ENCODE peak calls at places on chromosome 20, in five cellular contexts. G, Z, P, F and Q are unnamed samples.

GRCh38 chr20:48846516-48847492 is 19.0 kb upstream of the PREX1 start:
- DNase-seq in G (no peak), Z (peak), P (peak), F (no peak), Q (peak)

GRCh38 chr20:60117040-60117439 is 158.8 kb downstream of the CDH26 start:
- DNase-seq in G (no peak), Z (no peak), P (no peak), F (no peak), Q (no peak)

GRCh38 chr20:33305591-33306057 is 22.6 kb downstream of the BPIFB1 start:
- DNase-seq in G (no peak), Z (no peak), P (no peak), F (no peak), Q (no peak)

GRCh38 chr20:48459729-48460395 is 367.9 kb downstream of the PREX1 start:
- DNase-seq in G (no peak), Z (no peak), P (no peak), F (no peak), Q (no peak)

GRCh38 chr20:57659789-57660509 is 39.7 kb upstream of the ZBP1 start:
- DNase-seq in G (peak), Z (no peak), P (no peak), F (peak), Q (no peak)

GRCh38 chr20:31856516-31856915 is 11.1 kb upstream of the FOXS1 start:
- DNase-seq in G (no peak), Z (no peak), P (no peak), F (no peak), Q (no peak)

GRCh38 chr20:36121981-36122930 is 32.3 kb upstream of the EPB41L1 start:
- DNase-seq in G (peak), Z (no peak), P (no peak), F (no peak), Q (no peak)

GRCh38 chr20:38217791-38218565 is 42.6 kb downstream of the KIAA1755 start:
- DNase-seq in G (no peak), Z (no peak), P (no peak), F (no peak), Q (no peak)

GRCh38 chr20:58139849-58140786 is 88.3 kb downstream of the ANKRD60 start:
- DNase-seq in G (peak), Z (no peak), P (no peak), F (no peak), Q (no peak)

GRCh38 chr20:23625236-23625964 is 12.4 kb downstream of the CST3 start:
- DNase-seq in G (no peak), Z (no peak), P (no peak), F (no peak), Q (no peak)

GRCh38 chr20:1150218-1150617 is 31.8 kb downstream of the PSMF1 start:
- DNase-seq in G (no peak), Z (no peak), P (no peak), F (no peak), Q (no peak)

GRCh38 chr20:59774204-59774641 is 159.2 kb downstream of the SYCP2 start:
- DNase-seq in G (no peak), Z (no peak), P (no peak), F (no peak), Q (no peak)

GRCh38 chr20:44891826-44892225 is 6.3 kb downstream of the YWHAB start:
- DNase-seq in G (no peak), Z (no peak), P (no peak), F (no peak), Q (no peak)

GRCh38 chr20:24497851-24498250 is 28.4 kb downstream of the SYNDIG1 start:
- DNase-seq in G (no peak), Z (no peak), P (no peak), F (peak), Q (no peak)

GRCh38 chr20:3706774-3707507 is 5.5 kb downstream of the SIGLEC1 start:
- DNase-seq in G (peak), Z (no peak), P (no peak), F (no peak), Q (no peak)

GRCh38 chr20:45962031-45962755 is 9.8 kb downstream of the ZNF335 start:
- DNase-seq in G (peak), Z (no peak), P (no peak), F (peak), Q (no peak)

GRCh38 chr20:45964024-45964423 is 8.0 kb downstream of the ZNF335 start:
- DNase-seq in G (no peak), Z (no peak), P (no peak), F (no peak), Q (no peak)

GRCh38 chr20:45965169-45966002 is 6.6 kb downstream of the ZNF335 start:
- DNase-seq in G (peak), Z (no peak), P (no peak), F (no peak), Q (no peak)

GRCh38 chr20:45959956-45960630 is 11.9 kb downstream of the ZNF335 start:
- DNase-seq in G (peak), Z (no peak), P (no peak), F (no peak), Q (no peak)

GRCh38 chr20:45963059-45964011 is 8.7 kb downstream of the ZNF335 start:
- DNase-seq in G (peak), Z (peak), P (peak), F (no peak), Q (no peak)
- TF ChIP-seq CTCF in G (peak), Z (peak), P (no peak), F (no peak), Q (no peak)

DNA sequence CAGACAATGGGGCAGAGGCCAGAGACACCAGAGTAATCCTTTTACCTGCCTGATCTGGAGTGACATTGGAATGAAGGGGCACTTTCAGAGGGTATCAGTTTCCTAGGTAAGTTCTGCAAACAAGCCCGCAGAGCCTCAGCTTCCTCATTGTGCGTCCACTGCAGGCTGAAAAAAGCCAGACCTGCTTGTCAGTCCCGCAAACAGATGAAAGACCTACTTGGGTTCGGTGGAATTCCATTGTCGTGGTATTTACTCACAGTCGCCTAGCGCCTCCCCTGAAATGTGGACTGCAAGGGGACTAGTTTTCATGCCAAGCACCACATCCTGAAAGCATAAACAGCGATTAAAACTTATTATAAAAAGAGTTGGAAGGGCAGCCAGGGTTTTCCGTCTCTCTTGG is 121.5 kb downstream of the PAX1 start:
- DNase-seq in G (no peak), Z (no peak), P (no peak), F (no peak), Q (no peak)
- TF ChIP-seq CTCF in G (no peak), Z (no peak), P (no peak), F (no peak), Q (no peak)

GRCh38 chr20:50456452-50457324 is 53.5 kb upstream of the PTPN1 start:
- DNase-seq in G (no peak), Z (peak), P (no peak), F (no peak), Q (no peak)
- TF ChIP-seq CTCF in G (no peak), Z (peak), P (no peak), F (no peak), Q (no peak)

DNA sequence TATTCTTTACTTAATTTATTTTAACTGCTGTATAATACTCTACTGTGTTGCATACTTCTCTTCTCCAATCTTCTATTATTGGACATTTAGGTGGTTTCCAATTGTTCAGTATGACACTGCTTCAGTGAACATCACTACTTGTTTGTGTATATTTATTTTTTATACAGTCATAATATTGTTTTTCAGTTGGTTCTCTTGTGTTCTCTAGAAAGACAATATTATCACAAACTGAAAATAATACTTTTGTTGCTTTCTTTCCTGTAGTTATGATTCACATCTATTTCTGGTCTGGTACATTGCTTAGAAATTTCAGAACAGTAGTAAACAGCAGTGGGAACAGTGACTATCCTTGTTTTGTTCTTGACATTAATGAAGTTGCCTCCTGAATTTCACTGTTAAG is 62.8 kb upstream of the GTSF1L start:
- DNase-seq in G (no peak), Z (no peak), P (no peak), F (no peak), Q (peak)
- TF ChIP-seq CTCF in G (no peak), Z (no peak), P (no peak), F (no peak), Q (no peak)

DNA sequence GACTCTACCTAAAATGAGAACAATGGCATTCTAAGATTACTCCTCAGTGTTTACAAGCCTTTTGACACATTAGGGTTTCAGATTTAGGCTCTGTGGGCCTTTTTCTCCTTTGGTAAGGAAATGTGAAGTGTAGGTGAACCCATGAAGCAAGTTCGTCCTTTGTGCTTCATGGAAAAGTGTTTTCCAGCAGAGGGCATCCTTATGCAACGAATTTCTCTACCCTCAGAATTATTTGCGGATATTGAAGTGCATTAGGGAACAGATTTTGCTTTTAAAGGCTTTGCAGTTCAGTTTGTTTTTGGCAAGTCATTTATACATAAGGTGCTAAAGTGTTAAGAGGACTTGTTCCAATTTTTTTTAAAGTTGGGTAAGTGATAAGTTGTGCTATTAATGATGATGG is 55.7 kb upstream of the FERMT1 start:
- DNase-seq in G (no peak), Z (peak), P (no peak), F (no peak), Q (no peak)
- TF ChIP-seq CTCF in G (peak), Z (peak), P (no peak), F (peak), Q (no peak)

DNA sequence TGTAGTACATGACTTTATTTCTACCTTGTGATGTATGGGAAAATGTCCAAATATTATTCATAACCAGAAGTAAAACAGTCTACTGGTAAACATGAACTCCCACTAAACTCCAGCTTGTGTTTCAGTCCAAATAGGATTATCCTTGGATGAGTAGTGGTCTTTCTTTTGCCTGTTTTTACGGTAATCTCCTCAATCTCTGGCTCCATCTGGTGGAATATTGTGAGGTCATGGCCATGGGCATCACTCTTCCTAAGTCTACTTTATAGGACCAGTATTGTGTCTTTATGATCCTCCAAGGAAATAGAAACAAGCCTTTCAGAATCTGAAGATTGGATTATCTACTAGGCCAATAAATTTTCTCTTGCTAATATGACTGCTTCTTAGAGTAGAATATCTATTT is 505.0 kb downstream of the BMP2 start:
- DNase-seq in G (no peak), Z (no peak), P (no peak), F (no peak), Q (no peak)
- TF ChIP-seq CTCF in G (peak), Z (peak), P (no peak), F (no peak), Q (no peak)

GRCh38 chr20:40738976-40739375 is 49.9 kb upstream of the MAFB start:
- DNase-seq in G (no peak), Z (no peak), P (no peak), F (no peak), Q (no peak)

GRCh38 chr20:40743172-40743775 is 54.2 kb upstream of the MAFB start:
- DNase-seq in G (no peak), Z (peak), P (no peak), F (no peak), Q (no peak)

GRCh38 chr20:40744072-40744471 is 55.0 kb upstream of the MAFB start:
- DNase-seq in G (no peak), Z (no peak), P (no peak), F (no peak), Q (no peak)

GRCh38 chr20:40739841-40740240 is 50.8 kb upstream of the MAFB start:
- DNase-seq in G (no peak), Z (no peak), P (no peak), F (no peak), Q (no peak)

DNA sequence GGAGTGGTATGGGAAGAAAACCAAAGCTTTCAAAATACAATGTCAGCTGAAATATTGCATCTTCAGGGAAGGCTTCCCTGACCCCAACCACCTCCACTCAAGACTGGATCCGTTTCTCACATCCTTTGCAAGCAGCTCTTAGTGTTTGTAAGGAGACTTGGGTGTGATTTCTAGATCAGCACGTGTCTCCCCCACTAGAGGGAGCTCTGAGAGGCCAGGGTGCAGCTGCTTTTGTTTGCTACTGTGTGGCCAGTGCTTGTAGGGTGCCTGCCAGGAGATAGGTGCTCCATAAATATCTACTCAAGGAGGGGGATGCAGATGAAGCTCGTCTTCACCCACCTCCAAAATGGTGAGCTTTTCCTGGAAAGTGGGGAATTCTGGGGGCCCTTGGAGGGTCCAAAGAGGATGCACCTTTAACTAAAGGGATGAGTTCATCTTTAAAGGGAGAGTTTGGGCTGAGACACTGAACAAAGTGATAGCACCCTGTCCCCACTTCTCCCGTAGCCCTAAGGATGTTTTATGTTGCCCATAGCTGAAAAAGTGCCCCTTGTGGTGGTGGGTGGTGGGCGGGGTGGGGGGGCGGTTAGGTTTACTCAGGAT is 52.6 kb upstream of the MAFB start:
- DNase-seq in G (no peak), Z (peak), P (peak), F (no peak), Q (peak)
- TF ChIP-seq CTCF in G (peak), Z (peak), P (peak), F (peak), Q (peak)

DNA sequence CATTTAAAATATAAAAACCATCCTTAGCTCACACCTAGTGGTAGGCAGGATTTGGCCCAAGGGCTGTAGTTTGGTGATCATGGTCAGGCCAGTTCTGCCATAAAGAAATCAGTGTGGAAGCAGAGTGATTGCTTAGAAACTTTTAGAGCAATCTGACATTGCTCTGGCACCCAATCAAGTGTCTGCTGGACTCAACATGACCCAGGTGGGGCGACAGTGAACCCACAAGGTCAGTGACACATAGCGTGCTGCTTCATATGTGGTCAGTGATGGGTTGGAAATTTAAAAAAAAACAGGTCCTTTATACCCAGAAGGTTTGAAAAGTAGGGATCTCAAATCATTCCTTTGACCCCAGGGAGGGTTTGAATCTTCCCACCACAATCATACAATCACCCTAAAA is 107.9 kb downstream of the BANF2 start:
- DNase-seq in G (no peak), Z (no peak), P (no peak), F (no peak), Q (no peak)
- TF ChIP-seq CTCF in G (no peak), Z (no peak), P (no peak), F (no peak), Q (no peak)